ENCODE peak calls at places on chromosomes 7 and 10, in four cellular contexts. J, C, W and B are unnamed samples.

GRCh38 chr10:50540069-50540825 is 83.5 kb downstream of the SGMS1 start:
- DNase-seq in J (no peak), C (no peak), W (no peak), B (no peak)

GRCh38 chr10:109866168-109866994 is 56.9 kb downstream of the XPNPEP1 start:
- DNase-seq in J (no peak), W (no peak), C (no peak), B (no peak)

GRCh38 chr7:149883452-149883861 is 9.7 kb downstream of the ATP6V0E2 start:
- DNase-seq in C (no peak), W (no peak), J (no peak), B (no peak)

GRCh38 chr10:43199088-43199683 is 60.9 kb downstream of the CSGALNACT2 start:
- DNase-seq in C (no peak), J (no peak), W (no peak), B (no peak)

GRCh38 chr7:64206903-64207302 is at the start of gene ZNF735:
- DNase-seq in C (no peak), W (no peak), J (no peak), B (no peak)

GRCh38 chr10:132142396-132143161 is 44.2 kb upstream of the DPYSL4 start:
- DNase-seq in C (no peak), J (peak; percentile 38), W (peak; percentile 45), B (peak; percentile 64)

GRCh38 chr10:76286536-76286935 is 855.1 kb downstream of the LRMDA start:
- DNase-seq in J (no peak), W (no peak), C (no peak), B (no peak)

GRCh38 chr7:730501-731439 is 3.7 kb upstream of the PRKAR1B start:
- DNase-seq in J (no peak), C (no peak), W (no peak), B (no peak)

GRCh38 chr7:76037310-76037709 is 10.5 kb downstream of the STYXL1 start:
- DNase-seq in W (no peak), J (no peak), C (no peak), B (no peak)

GRCh38 chr7:140653319-140654108 is 12.9 kb upstream of the DENND2A start:
- DNase-seq in W (no peak), C (no peak), J (no peak), B (peak; percentile 56)

GRCh38 chr7:4791738-4792536 is 16.5 kb downstream of the AP5Z1 start:
- DNase-seq in W (peak; percentile 78), J (peak; percentile 63), C (peak; percentile 53), B (peak; percentile 43)

GRCh38 chr7:88218836-88219605 is 817 bp downstream of the SRI start:
- DNase-seq in J (no peak), W (no peak), C (peak; percentile 4), B (no peak)

GRCh38 chr10:117443677-117444022 is 68.4 kb upstream of the PDZD8 start:
- DNase-seq in W (no peak), C (no peak), J (no peak), B (no peak)

GRCh38 chr7:132472463-132473120 is 103.7 kb downstream of the PLXNA4 start:
- DNase-seq in C (no peak), J (no peak), W (no peak), B (no peak)

GRCh38 chr10:33507662-33508425 is 173.4 kb upstream of the NRP1 start:
- DNase-seq in C (no peak), J (no peak), W (no peak), B (no peak)